ENCODE peak calls at places on chromosomes 7 and 10, in nine cellular contexts. O, R, U, P, D, J, X, W and Y are unnamed samples. For H3K9me3 and H3K4me1, the result is how much of the 10 kb centered on the place peaks cover.

GRCh38 chr7:11082552-11083213 is 109.0 kb downstream of the PHF14 start:
- DNase-seq in O (no peak), R (no peak), U (no peak), P (no peak), D (no peak), J (no peak), X (no peak), W (peak), Y (no peak)

GRCh38 chr10:75474106-75474505 is 42.7 kb downstream of the LRMDA start:
- DNase-seq in O (no peak), R (no peak), U (no peak), P (no peak), D (no peak), J (no peak), X (no peak), W (no peak), Y (no peak)

GRCh38 chr7:148356303-148356702 is 234.3 kb upstream of the C7orf33 start:
- DNase-seq in O (peak), R (no peak), U (no peak), P (no peak), D (no peak), J (peak), X (no peak), W (peak), Y (no peak)

GRCh38 chr10:123491692-123492415 is 174.3 kb upstream of the GPR26 start:
- DNase-seq in O (no peak), R (no peak), U (no peak), P (no peak), D (no peak), J (no peak), X (no peak), W (no peak), Y (no peak)

GRCh38 chr7:105876091-105876963 is at the start of gene ATXN7L1:
- DNase-seq in O (peak), R (peak), U (peak), P (peak), D (peak), J (peak), X (peak), W (peak), Y (peak)

GRCh38 chr7:40194743-40195142 is 59.9 kb downstream of the SUGCT start:
- DNase-seq in O (no peak), R (no peak), U (peak), P (peak), D (peak), J (peak), X (no peak), W (peak), Y (no peak)

GRCh38 chr10:102500621-102501149 is 1.8 kb downstream of the ACTR1A start:
- DNase-seq in O (no peak), R (no peak), U (no peak), P (no peak), D (no peak), J (no peak), X (no peak), W (no peak), Y (peak)

GRCh38 chr10:77800738-77801266 is 125.8 kb downstream of the DLG5 start:
- DNase-seq in O (no peak), R (no peak), U (no peak), P (no peak), D (peak), J (no peak), X (no peak), W (no peak), Y (no peak)

GRCh38 chr7:127755529-127755928 is 103.5 kb downstream of the SND1 start:
- DNase-seq in O (no peak), R (no peak), U (no peak), P (no peak), D (no peak), J (no peak), X (no peak), W (no peak), Y (no peak)

GRCh38 chr10:71486465-71487114 is 89.9 kb downstream of the CDH23 start:
- DNase-seq in O (peak), R (no peak), U (peak), P (peak), D (peak), J (peak), X (peak), W (peak), Y (peak)

GRCh38 chr7:125908714-125909113 is 979.1 kb upstream of the POT1 start:
- DNase-seq in O (no peak), R (no peak), U (no peak), P (no peak), D (no peak), J (no peak), X (no peak), W (no peak), Y (no peak)

GRCh38 chr10:26481914-26482550 is 43.9 kb downstream of the APBB1IP start:
- DNase-seq in O (no peak), R (peak), U (no peak), P (no peak), D (no peak), J (peak), X (no peak), W (no peak), Y (no peak)

GRCh38 chr10:77205135-77205534 is 432.5 kb downstream of the KCNMA1 start:
- DNase-seq in O (no peak), R (no peak), U (no peak), P (peak), D (no peak), J (no peak), X (no peak), W (no peak), Y (no peak)

GRCh38 chr7:116732788-116733709 is 61.1 kb downstream of the MET start:
- DNase-seq in O (no peak), R (no peak), U (no peak), P (no peak), D (no peak), J (no peak), X (no peak), W (no peak), Y (no peak)

GRCh38 chr10:43218206-43218950 is 48.5 kb downstream of the RASGEF1A start:
- DNase-seq in O (peak), R (no peak), U (peak), P (no peak), D (no peak), J (no peak), X (no peak), W (peak), Y (peak)

GRCh38 chr10:49518982-49519578 is 19.8 kb downstream of the ERCC6 start:
- DNase-seq in O (no peak), R (peak), U (peak), P (peak), D (peak), J (peak), X (no peak), W (peak), Y (no peak)

GRCh38 chr7:96246972-96247371 is 74.9 kb downstream of the SLC25A13 start:
- DNase-seq in O (no peak), R (no peak), U (no peak), P (no peak), D (no peak), J (no peak), X (no peak), W (no peak), Y (no peak)

GRCh38 chr7:26192485-26193087 is 8.0 kb downstream of the HNRNPA2B1 start:
- DNase-seq in O (no peak), R (no peak), U (no peak), P (peak), D (no peak), J (no peak), X (no peak), W (no peak), Y (no peak)

GRCh38 chr10:71392791-71393781 is 3.6 kb upstream of the CDH23 start:
- DNase-seq in O (no peak), R (no peak), U (no peak), P (no peak), D (no peak), J (no peak), X (no peak), W (no peak), Y (peak)

GRCh38 chr10:66746246-66746645 is 179.6 kb upstream of the LRRTM3 start:
- DNase-seq in O (no peak), R (no peak), U (peak), P (no peak), D (no peak), J (no peak), X (no peak), W (peak), Y (no peak)

GRCh38 chr10:31419394-31420063 is 100.5 kb downstream of the ZEB1 start:
- DNase-seq in O (no peak), R (no peak), U (peak), P (no peak), D (peak), J (no peak), X (no peak), W (peak), Y (no peak)

GRCh38 chr10:82267014-82267413 is 392.0 kb downstream of the NRG3 start:
- DNase-seq in O (no peak), R (no peak), U (peak), P (no peak), D (peak), J (no peak), X (no peak), W (peak), Y (no peak)

GRCh38 chr10:54559498-54559897 is 241.5 kb downstream of the PCDH15 start:
- DNase-seq in O (no peak), R (no peak), U (peak), P (no peak), D (peak), J (no peak), X (no peak), W (no peak), Y (no peak)

GRCh38 chr7:133052826-133053225 is 29.1 kb downstream of the CHCHD3 start:
- DNase-seq in O (no peak), R (no peak), U (no peak), P (no peak), D (no peak), J (no peak), X (no peak), W (peak), Y (no peak)

GRCh38 chr10:119509909-119510451 is 32.5 kb downstream of the RGS10 start:
- DNase-seq in O (peak), R (no peak), U (no peak), P (no peak), D (no peak), J (peak), X (peak), W (peak), Y (no peak)

GRCh38 chr10:132418520-132419416 is 21.8 kb downstream of the PWWP2B start:
- DNase-seq in O (peak), R (no peak), U (no peak), P (no peak), D (no peak), J (peak), X (peak), W (peak), Y (peak)

GRCh38 chr7:28955723-28956607 is 2.2 kb downstream of the TRIL start:
- DNase-seq in O (peak), R (no peak), U (no peak), P (peak), D (peak), J (peak), X (peak), W (peak), Y (peak)

GRCh38 chr10:127353544-127353943 is 157.2 kb upstream of the INSYN2A start:
- DNase-seq in O (no peak), R (no peak), U (no peak), P (no peak), D (no peak), J (no peak), X (no peak), W (no peak), Y (no peak)

GRCh38 chr10:44564801-44565200 is 179.9 kb upstream of the CXCL12 start:
- DNase-seq in O (no peak), R (no peak), U (no peak), P (no peak), D (no peak), J (no peak), X (no peak), W (no peak), Y (no peak)

GRCh38 chr7:122550545-122550944 is 148.4 kb downstream of the RNF133 start:
- DNase-seq in O (no peak), R (no peak), U (peak), P (peak), D (no peak), J (no peak), X (no peak), W (peak), Y (no peak)

GRCh38 chr7:143416565-143417149 is 8.0 kb upstream of the EPHA1 start:
- DNase-seq in O (no peak), R (peak), U (no peak), P (peak), D (peak), J (no peak), X (no peak), W (peak), Y (no peak)

GRCh38 chr10:46515402-46516192 is 40.9 kb downstream of the GPRIN2 start:
- DNase-seq in O (no peak), R (no peak), U (no peak), P (no peak), D (no peak), J (no peak), X (peak), W (no peak), Y (no peak)

GRCh38 chr10:14873090-14873760 is 5.4 kb upstream of the SUV39H2 start:
- DNase-seq in O (no peak), R (no peak), U (peak), P (peak), D (peak), J (no peak), X (no peak), W (peak), Y (no peak)

GRCh38 chr7:1997537-1998076 is 235.1 kb downstream of the MAD1L1 start:
- DNase-seq in O (no peak), R (no peak), U (no peak), P (no peak), D (no peak), J (no peak), X (no peak), W (no peak), Y (no peak)

GRCh38 chr7:42742321-42742720 is 169.5 kb downstream of the C7orf25 start:
- DNase-seq in O (no peak), R (no peak), U (no peak), P (no peak), D (no peak), J (no peak), X (no peak), W (no peak), Y (no peak)

GRCh38 chr7:42736931-42737330 is 174.9 kb downstream of the C7orf25 start:
- DNase-seq in O (no peak), R (no peak), U (no peak), P (no peak), D (no peak), J (no peak), X (no peak), W (no peak), Y (no peak)

GRCh38 chr7:42740410-42740809 is 171.5 kb downstream of the C7orf25 start:
- DNase-seq in O (no peak), R (no peak), U (no peak), P (no peak), D (no peak), J (no peak), X (no peak), W (peak), Y (no peak)

GRCh38 chr7:42735081-42735480 is 176.8 kb downstream of the C7orf25 start:
- DNase-seq in O (no peak), R (no peak), U (no peak), P (no peak), D (no peak), J (no peak), X (no peak), W (peak), Y (no peak)

DNA sequence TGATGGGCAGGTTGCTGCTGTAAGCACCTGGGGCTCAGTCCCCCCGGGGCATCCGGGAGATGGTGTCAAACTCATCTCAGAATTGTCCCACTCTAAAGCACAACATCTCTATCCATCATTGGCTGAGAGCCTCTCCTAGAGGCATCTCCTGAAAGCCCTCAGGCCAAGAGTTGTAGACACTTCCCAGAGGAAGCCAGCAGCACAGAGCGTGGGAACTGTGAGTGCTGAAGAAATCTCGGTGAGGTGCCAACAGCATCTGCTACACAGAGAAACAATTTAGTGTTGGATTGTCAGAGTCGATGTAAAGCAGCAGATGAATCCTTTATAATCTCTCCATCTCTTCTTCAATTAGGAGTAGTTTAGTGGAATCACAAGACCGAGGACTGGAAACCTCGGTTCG is 172.3 kb downstream of the C7orf25 start:
- DNase-seq in O (peak), R (no peak), U (no peak), P (no peak), D (no peak), J (no peak), X (no peak), W (peak), Y (no peak)
- H3K9me3 ChIP-seq in O (under half), R (under half), U (under half), P (under half), D (under half), J (under half), X (under half), W (under half), Y (under half)

GRCh38 chr7:27249724-27250636 is 7.4 kb downstream of the EVX1 start:
- DNase-seq in O (no peak), R (no peak), U (no peak), P (no peak), D (no peak), J (no peak), X (no peak), W (no peak), Y (no peak)
- H3K4me3 ChIP-seq in O (no peak), R (no peak), U (no peak), P (no peak), D (no peak), J (no peak), X (no peak), W (no peak), Y (no peak)

GRCh38 chr10:124727389-124727960 is 16.7 kb downstream of the FAM53B start:
- DNase-seq in O (no peak), R (no peak), U (no peak), P (no peak), D (no peak), J (no peak), X (peak), W (no peak), Y (peak)

GRCh38 chr10:124728830-124729661 is 15.1 kb downstream of the FAM53B start:
- DNase-seq in O (no peak), R (no peak), U (no peak), P (peak), D (peak), J (peak), X (no peak), W (no peak), Y (peak)

GRCh38 chr10:124730790-124731189 is 13.4 kb downstream of the FAM53B start:
- DNase-seq in O (no peak), R (no peak), U (no peak), P (no peak), D (no peak), J (no peak), X (no peak), W (no peak), Y (no peak)

GRCh38 chr10:124725791-124726190 is 18.4 kb downstream of the FAM53B start:
- DNase-seq in O (no peak), R (no peak), U (no peak), P (no peak), D (no peak), J (no peak), X (no peak), W (no peak), Y (peak)

DNA sequence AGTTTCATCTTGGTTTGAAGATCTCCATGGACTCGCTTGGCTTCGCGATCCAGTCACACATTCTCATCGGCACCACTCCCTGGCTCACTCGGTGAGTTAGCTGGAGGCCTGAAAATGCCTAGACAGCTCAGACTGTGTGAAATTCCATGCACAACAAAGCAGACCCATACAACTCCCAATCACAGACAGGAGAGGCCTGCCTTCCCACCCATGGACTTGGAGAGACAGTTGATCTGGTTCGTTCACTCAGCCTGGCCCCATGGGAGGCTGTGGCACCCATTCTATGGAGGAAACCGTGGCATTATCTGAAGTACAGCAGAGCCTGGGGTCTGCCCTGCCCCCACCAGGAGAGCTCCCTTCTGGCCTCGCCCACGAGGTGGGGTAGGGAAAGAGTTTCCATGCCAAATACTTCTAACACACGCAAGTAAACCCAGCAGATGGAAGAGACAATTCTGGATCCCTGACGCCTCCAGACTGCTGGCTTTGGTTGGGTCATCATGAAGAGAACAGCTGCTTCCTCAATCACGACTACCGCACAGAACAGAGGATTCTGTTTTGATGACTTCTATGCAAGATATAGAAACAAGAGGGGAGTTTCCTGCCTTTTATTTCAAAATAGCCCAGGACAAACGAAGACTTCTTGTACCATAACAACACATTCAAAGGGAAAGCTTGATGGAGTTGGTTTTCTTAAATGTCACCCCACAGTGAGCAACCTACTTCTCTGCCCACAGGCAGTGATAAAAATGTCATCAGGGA is 15.9 kb downstream of the FAM53B start:
- DNase-seq in O (peak), R (peak), U (no peak), P (peak), D (peak), J (peak), X (no peak), W (peak), Y (peak)
- H3K4me1 ChIP-seq in O (half or more), R (half or more), U (under half), P (under half), D (under half), J (half or more), X (half or more), W (under half), Y (half or more)

DNA sequence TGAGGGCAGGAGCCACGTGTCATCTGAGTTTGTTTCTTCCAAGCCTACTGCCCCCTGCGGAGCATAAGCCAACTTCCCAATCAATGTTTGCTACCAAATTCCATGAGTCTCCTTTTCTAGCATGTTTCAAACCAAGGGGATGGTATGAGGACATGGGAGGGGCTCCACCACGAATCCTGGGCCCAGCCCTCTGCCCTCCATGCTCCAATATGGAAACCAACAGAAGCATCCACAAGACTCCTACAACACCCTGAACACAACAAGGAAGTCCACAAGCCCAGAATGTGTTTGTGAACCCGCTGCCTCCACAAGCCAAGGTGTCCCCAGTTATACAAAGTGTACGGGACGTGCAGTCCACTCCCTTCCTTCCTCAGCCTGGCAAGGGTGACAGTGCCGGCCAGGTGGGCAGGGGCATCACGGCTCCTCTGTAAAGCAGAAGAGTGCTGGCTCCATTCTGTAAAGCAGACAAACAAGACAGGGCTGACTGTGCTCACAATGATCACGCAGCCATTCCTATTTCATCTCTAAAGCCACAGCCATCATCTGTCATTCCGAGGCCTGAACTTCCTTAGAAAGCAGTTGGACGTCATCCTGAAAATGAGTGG is 466.1 kb downstream of the PTPRN2 start:
- DNase-seq in O (no peak), R (no peak), U (no peak), P (no peak), D (no peak), J (no peak), X (no peak), W (no peak), Y (peak)
- H3K9me3 ChIP-seq in O (under half), R (under half), U (under half), P (under half), D (under half), J (under half), X (under half), W (under half), Y (under half)